ENCODE peak calls at places on chromosomes 13 and 19, in four cellular contexts. One of them, this sample, is unnamed.

GRCh38 chr19:41895745-41896580 is 13.0 kb downstream of the ARHGEF1 start:
- DNase-seq in fibroblast of the aortic adventitia: no peak
- DNase-seq in activated naive CD8-positive, alpha-beta T cell treated with anti-CD3 and anti-CD28 coated beads for 36 hours: no peak
- DNase-seq in H7: peak; percentile 77
- DNase-seq in this sample: no peak

GRCh38 chr19:47619763-47620162 is 10.8 kb downstream of the BICRA start:
- DNase-seq in fibroblast of the aortic adventitia: peak; percentile 41
- DNase-seq in H7: peak; percentile 78
- DNase-seq in activated naive CD8-positive, alpha-beta T cell treated with anti-CD3 and anti-CD28 coated beads for 36 hours: no peak
- DNase-seq in this sample: peak; percentile 64

GRCh38 chr19:49895566-49896297 is 955 bp downstream of the IL4I1 start:
- DNase-seq in fibroblast of the aortic adventitia: no peak
- DNase-seq in H7: peak; percentile 52
- DNase-seq in activated naive CD8-positive, alpha-beta T cell treated with anti-CD3 and anti-CD28 coated beads for 36 hours: no peak
- DNase-seq in this sample: no peak

GRCh38 chr19:7868326-7868670 is 5.9 kb downstream of the PRR36 start:
- DNase-seq in H7: no peak
- DNase-seq in fibroblast of the aortic adventitia: no peak
- DNase-seq in activated naive CD8-positive, alpha-beta T cell treated with anti-CD3 and anti-CD28 coated beads for 36 hours: peak; percentile 58
- DNase-seq in this sample: no peak

GRCh38 chr13:34942732-34943674 is 933 bp downstream of the NBEA start:
- DNase-seq in fibroblast of the aortic adventitia: no peak
- DNase-seq in H7: peak; percentile 65
- DNase-seq in activated naive CD8-positive, alpha-beta T cell treated with anti-CD3 and anti-CD28 coated beads for 36 hours: peak; percentile 19
- DNase-seq in this sample: no peak

GRCh38 chr13:29260684-29261083 is 334.8 kb downstream of the SLC7A1 start:
- DNase-seq in H7: peak; percentile 25
- DNase-seq in activated naive CD8-positive, alpha-beta T cell treated with anti-CD3 and anti-CD28 coated beads for 36 hours: no peak
- DNase-seq in fibroblast of the aortic adventitia: no peak
- DNase-seq in this sample: peak; percentile 36

GRCh38 chr19:35959040-35959967 is 23.1 kb downstream of the LRFN3 start:
- DNase-seq in activated naive CD8-positive, alpha-beta T cell treated with anti-CD3 and anti-CD28 coated beads for 36 hours: peak; percentile 77
- DNase-seq in fibroblast of the aortic adventitia: no peak
- DNase-seq in H7: peak; percentile 79
- DNase-seq in this sample: no peak

GRCh38 chr19:9597027-9597426 is 12.7 kb upstream of the ZNF121 start:
- DNase-seq in fibroblast of the aortic adventitia: peak; percentile 84
- DNase-seq in H7: no peak
- DNase-seq in activated naive CD8-positive, alpha-beta T cell treated with anti-CD3 and anti-CD28 coated beads for 36 hours: no peak
- DNase-seq in this sample: peak; percentile 91

GRCh38 chr19:46862504-46862835 is 1.7 kb downstream of the ARHGAP35 start:
- DNase-seq in H7: no peak
- DNase-seq in activated naive CD8-positive, alpha-beta T cell treated with anti-CD3 and anti-CD28 coated beads for 36 hours: no peak
- DNase-seq in fibroblast of the aortic adventitia: peak; percentile 23
- DNase-seq in this sample: no peak

GRCh38 chr19:35268546-35269424 is at the start of gene USF2:
- DNase-seq in activated naive CD8-positive, alpha-beta T cell treated with anti-CD3 and anti-CD28 coated beads for 36 hours: peak; percentile 75
- DNase-seq in fibroblast of the aortic adventitia: peak; percentile 54
- DNase-seq in H7: peak; percentile 95
- DNase-seq in this sample: peak; percentile 72

GRCh38 chr13:104315606-104316005 is 1249.4 kb upstream of the SLC10A2 start:
- DNase-seq in activated naive CD8-positive, alpha-beta T cell treated with anti-CD3 and anti-CD28 coated beads for 36 hours: no peak
- DNase-seq in H7: no peak
- DNase-seq in fibroblast of the aortic adventitia: peak; percentile 73
- DNase-seq in this sample: peak; percentile 94